ENCODE peak calls at places on chromosomes 5 and 9, in nine cellular contexts. One of them, this sample, is unnamed.

GRCh38 chr9:111925017-111925770 is 28.6 kb downstream of the UGCG start:
- DNase-seq in PC-9: no peak
- DNase-seq in GM23248: no peak
- DNase-seq in AG10803: no peak
- DNase-seq in psoas muscle: no peak
- DNase-seq in fibroblast of pulmonary artery: no peak
- DNase-seq in BJ: no peak
- DNase-seq in HL-60: no peak
- DNase-seq in lower leg skin: no peak
- DNase-seq in this sample: peak; percentile 27

GRCh38 chr5:71865202-71865601 is 146.1 kb downstream of the CARTPT start:
- DNase-seq in PC-9: peak; percentile 10
- DNase-seq in GM23248: peak; percentile 81
- DNase-seq in AG10803: peak; percentile 60
- DNase-seq in psoas muscle: no peak
- DNase-seq in fibroblast of pulmonary artery: peak; percentile 74
- DNase-seq in BJ: peak; percentile 44
- DNase-seq in HL-60: no peak
- DNase-seq in lower leg skin: no peak
- DNase-seq in this sample: no peak

GRCh38 chr9:121566401-121567141 is 66.9 kb upstream of the GGTA1 start:
- DNase-seq in PC-9: no peak
- DNase-seq in GM23248: peak; percentile 91
- DNase-seq in AG10803: peak; percentile 41
- DNase-seq in psoas muscle: peak; percentile 59
- DNase-seq in fibroblast of pulmonary artery: peak; percentile 68
- DNase-seq in BJ: no peak
- DNase-seq in HL-60: no peak
- DNase-seq in lower leg skin: no peak
- DNase-seq in this sample: peak; percentile 42

GRCh38 chr5:3222924-3223323 is 372.7 kb upstream of the IRX1 start:
- DNase-seq in PC-9: no peak
- DNase-seq in GM23248: no peak
- DNase-seq in AG10803: no peak
- DNase-seq in psoas muscle: no peak
- DNase-seq in fibroblast of pulmonary artery: no peak
- DNase-seq in BJ: no peak
- DNase-seq in HL-60: no peak
- DNase-seq in lower leg skin: peak; percentile 2
- DNase-seq in this sample: no peak

GRCh38 chr9:134328841-134329575 is 2.8 kb downstream of the RXRA start:
- DNase-seq in PC-9: peak; percentile 50
- DNase-seq in GM23248: peak; percentile 84
- DNase-seq in AG10803: peak; percentile 44
- DNase-seq in psoas muscle: peak; percentile 70
- DNase-seq in fibroblast of pulmonary artery: peak; percentile 43
- DNase-seq in BJ: no peak
- DNase-seq in HL-60: no peak
- DNase-seq in lower leg skin: peak; percentile 63
- DNase-seq in this sample: peak; percentile 22

GRCh38 chr5:172681421-172681820 is 40.4 kb downstream of the NEURL1B start:
- DNase-seq in PC-9: no peak
- DNase-seq in GM23248: no peak
- DNase-seq in AG10803: no peak
- DNase-seq in psoas muscle: no peak
- DNase-seq in fibroblast of pulmonary artery: no peak
- DNase-seq in BJ: no peak
- DNase-seq in HL-60: no peak
- DNase-seq in lower leg skin: no peak
- DNase-seq in this sample: no peak

GRCh38 chr9:306907-307306 is 92.2 kb downstream of the DOCK8 start:
- DNase-seq in PC-9: no peak
- DNase-seq in GM23248: no peak
- DNase-seq in AG10803: no peak
- DNase-seq in psoas muscle: no peak
- DNase-seq in fibroblast of pulmonary artery: no peak
- DNase-seq in BJ: no peak
- DNase-seq in HL-60: peak; percentile 72
- DNase-seq in lower leg skin: no peak
- DNase-seq in this sample: no peak

GRCh38 chr5:19608434-19608833 is 379.6 kb downstream of the CDH18 start:
- DNase-seq in PC-9: no peak
- DNase-seq in GM23248: no peak
- DNase-seq in AG10803: no peak
- DNase-seq in psoas muscle: no peak
- DNase-seq in fibroblast of pulmonary artery: peak; percentile 4
- DNase-seq in BJ: no peak
- DNase-seq in HL-60: no peak
- DNase-seq in lower leg skin: no peak
- DNase-seq in this sample: peak; percentile 3

GRCh38 chr5:149404746-149405549 is 25.9 kb upstream of the IL17B start:
- DNase-seq in PC-9: peak; percentile 50
- DNase-seq in GM23248: peak; percentile 92
- DNase-seq in AG10803: peak; percentile 92
- DNase-seq in psoas muscle: no peak
- DNase-seq in fibroblast of pulmonary artery: no peak
- DNase-seq in BJ: no peak
- DNase-seq in HL-60: no peak
- DNase-seq in lower leg skin: no peak
- DNase-seq in this sample: peak; percentile 99

GRCh38 chr5:175814676-175815075 is 56.7 kb upstream of the CPLX2 start:
- DNase-seq in PC-9: peak; percentile 71
- DNase-seq in GM23248: peak; percentile 96
- DNase-seq in AG10803: peak; percentile 79
- DNase-seq in psoas muscle: peak; percentile 27
- DNase-seq in fibroblast of pulmonary artery: peak; percentile 52
- DNase-seq in BJ: peak; percentile 36
- DNase-seq in HL-60: no peak
- DNase-seq in lower leg skin: no peak
- DNase-seq in this sample: peak; percentile 19

GRCh38 chr5:169300468-169301385 is at the start of gene SLIT3:
- DNase-seq in PC-9: no peak
- DNase-seq in GM23248: peak; percentile 96
- DNase-seq in AG10803: peak; percentile 92
- DNase-seq in psoas muscle: peak; percentile 65
- DNase-seq in fibroblast of pulmonary artery: peak; percentile 75
- DNase-seq in BJ: peak; percentile 33
- DNase-seq in HL-60: no peak
- DNase-seq in lower leg skin: peak; percentile 55
- DNase-seq in this sample: peak; percentile 47

GRCh38 chr5:5350101-5350500 is 72.4 kb upstream of the ICE1 start:
- DNase-seq in PC-9: peak; percentile 35
- DNase-seq in GM23248: peak; percentile 17
- DNase-seq in AG10803: no peak
- DNase-seq in psoas muscle: no peak
- DNase-seq in fibroblast of pulmonary artery: no peak
- DNase-seq in BJ: no peak
- DNase-seq in HL-60: no peak
- DNase-seq in lower leg skin: no peak
- DNase-seq in this sample: peak; percentile 55

DNA sequence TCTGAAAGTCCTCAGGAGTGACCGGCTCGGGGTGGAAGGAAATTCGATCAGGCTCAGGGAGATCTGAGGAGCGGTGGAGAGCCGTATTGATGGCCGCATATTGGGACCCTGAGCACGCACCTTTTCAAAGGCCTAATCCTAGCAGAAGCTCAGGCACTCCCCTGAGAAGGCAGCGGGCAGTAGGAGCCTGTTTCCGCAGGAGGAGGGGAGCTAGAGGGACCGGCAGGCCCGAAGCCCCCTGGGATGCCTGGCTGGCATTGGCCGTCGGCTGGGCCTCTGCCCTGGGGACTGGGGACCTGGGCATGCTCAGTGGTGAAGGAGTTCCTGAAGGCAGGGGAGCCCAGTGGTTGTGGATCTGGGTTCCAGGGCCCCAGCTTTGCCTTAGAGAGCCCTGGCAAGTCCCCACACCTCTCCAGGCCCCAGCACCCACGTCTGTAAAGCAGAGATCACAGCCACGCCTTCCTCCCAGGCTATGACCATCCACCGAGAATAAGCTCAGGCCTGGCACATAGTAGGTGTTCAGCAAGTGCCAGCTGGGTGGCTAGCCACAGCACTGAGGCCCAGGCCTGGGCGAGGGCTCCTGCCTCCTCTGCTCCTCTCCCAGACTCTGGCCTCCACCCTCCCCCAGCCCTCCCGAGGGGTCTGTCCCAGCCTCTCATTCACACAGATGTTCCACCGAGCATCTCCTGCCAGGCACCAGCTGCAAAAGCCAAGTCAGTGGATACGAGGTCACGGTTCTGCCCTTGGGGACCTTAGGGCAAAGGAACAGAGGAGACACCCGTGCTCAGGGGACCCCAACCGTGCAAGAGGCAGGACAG is 17.2 kb upstream of the QRFP start:
- DNase-seq in PC-9: no peak
- DNase-seq in GM23248: no peak
- DNase-seq in AG10803: no peak
- DNase-seq in psoas muscle: no peak
- DNase-seq in fibroblast of pulmonary artery: no peak
- DNase-seq in BJ: no peak
- DNase-seq in HL-60: no peak
- DNase-seq in lower leg skin: no peak
- DNase-seq in this sample: no peak
- H3K4me3 ChIP-seq in PC-9: peak overlapping the region; percentile 34
- H3K4me3 ChIP-seq in GM23248: peak overlapping the region; percentile 29
- H3K4me3 ChIP-seq in AG10803: peak overlapping the region; percentile 16
- H3K4me3 ChIP-seq in psoas muscle: peak overlapping the region; percentile 42
- H3K4me3 ChIP-seq in fibroblast of pulmonary artery: no peak overlapping the region
- H3K4me3 ChIP-seq in BJ: no peak overlapping the region
- H3K4me3 ChIP-seq in HL-60: no peak overlapping the region
- H3K4me3 ChIP-seq in lower leg skin: no peak overlapping the region
- H3K4me3 ChIP-seq in this sample: no peak overlapping the region

DNA sequence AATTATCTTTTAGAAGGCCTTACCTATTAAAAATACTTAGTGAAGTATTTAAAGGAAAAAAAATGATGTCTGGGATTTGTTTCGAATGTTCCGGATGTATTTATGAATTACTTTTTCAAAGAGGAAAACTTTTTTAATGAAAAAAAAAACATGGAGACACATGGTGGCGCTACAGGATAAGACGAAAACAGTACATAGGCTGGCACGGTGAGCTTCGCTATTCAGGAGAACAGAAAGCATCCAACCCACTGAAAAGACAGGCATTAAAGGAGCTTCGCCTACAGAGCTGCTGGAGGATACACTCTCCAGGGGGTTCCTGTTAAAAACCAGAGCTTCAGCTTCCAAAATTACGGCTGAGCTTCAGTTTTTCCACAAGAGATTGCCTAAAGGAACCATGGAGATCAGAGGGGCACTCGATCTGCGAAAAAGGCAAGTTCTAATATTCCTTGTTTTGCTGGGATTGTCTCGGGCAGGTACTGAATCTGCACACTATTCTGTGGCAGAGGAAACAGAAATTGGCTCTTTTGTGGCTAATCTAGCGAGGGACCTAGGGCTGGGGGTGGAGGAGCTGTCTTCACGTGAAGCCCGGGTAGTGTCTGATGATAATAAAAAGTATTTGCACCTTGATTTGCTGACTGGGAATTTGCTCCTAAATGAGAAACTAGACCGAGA is at the start of gene PCDHB14:
- DNase-seq in PC-9: peak; percentile 9
- DNase-seq in GM23248: peak; percentile 70
- DNase-seq in AG10803: peak; percentile 44
- DNase-seq in psoas muscle: no peak
- DNase-seq in fibroblast of pulmonary artery: peak; percentile 60
- DNase-seq in BJ: no peak
- DNase-seq in HL-60: no peak
- DNase-seq in lower leg skin: no peak
- DNase-seq in this sample: peak; percentile 23
- H3K4me3 ChIP-seq in PC-9: peak within 1 kb of the TSS; percentile 52
- H3K4me3 ChIP-seq in GM23248: peak within 1 kb of the TSS; percentile 72
- H3K4me3 ChIP-seq in AG10803: peak within 1 kb of the TSS; percentile 47
- H3K4me3 ChIP-seq in psoas muscle: peak within 1 kb of the TSS; percentile 37
- H3K4me3 ChIP-seq in fibroblast of pulmonary artery: peak within 1 kb of the TSS; percentile 47
- H3K4me3 ChIP-seq in BJ: peak within 1 kb of the TSS; percentile 27
- H3K4me3 ChIP-seq in HL-60: no peak within 1 kb of the TSS
- H3K4me3 ChIP-seq in lower leg skin: no peak within 1 kb of the TSS
- H3K4me3 ChIP-seq in this sample: peak within 1 kb of the TSS; percentile 64

DNA sequence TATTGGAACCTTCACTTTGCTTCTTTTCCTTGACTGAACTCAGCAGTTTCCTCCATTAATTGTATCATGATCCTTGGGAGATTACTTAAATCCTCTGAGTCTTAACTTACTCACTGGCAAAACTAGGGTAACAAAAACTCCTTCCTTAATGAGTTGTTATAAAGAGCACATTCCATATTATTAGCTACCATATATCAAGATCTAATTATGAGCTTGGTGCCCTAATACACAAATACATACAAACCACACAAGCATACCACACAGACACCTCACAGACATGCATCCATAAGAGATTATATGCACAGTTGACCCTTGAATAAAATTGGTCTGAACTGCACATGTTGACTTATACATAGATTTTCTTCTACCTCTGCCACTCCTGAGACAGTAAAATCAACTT is 2.5 kb upstream of the SPINK7 start:
- DNase-seq in PC-9: no peak
- DNase-seq in GM23248: no peak
- DNase-seq in AG10803: no peak
- DNase-seq in psoas muscle: no peak
- DNase-seq in fibroblast of pulmonary artery: no peak
- DNase-seq in BJ: no peak
- DNase-seq in HL-60: no peak
- DNase-seq in lower leg skin: no peak
- DNase-seq in this sample: no peak
- H3K4me3 ChIP-seq in PC-9: no peak overlapping the region
- H3K4me3 ChIP-seq in GM23248: no peak overlapping the region
- H3K4me3 ChIP-seq in AG10803: no peak overlapping the region
- H3K4me3 ChIP-seq in psoas muscle: no peak overlapping the region
- H3K4me3 ChIP-seq in fibroblast of pulmonary artery: no peak overlapping the region
- H3K4me3 ChIP-seq in BJ: no peak overlapping the region
- H3K4me3 ChIP-seq in HL-60: no peak overlapping the region
- H3K4me3 ChIP-seq in lower leg skin: no peak overlapping the region
- H3K4me3 ChIP-seq in this sample: no peak overlapping the region

GRCh38 chr5:139393497-139394122 is 1.3 kb downstream of the PROB1 start:
- DNase-seq in PC-9: no peak
- DNase-seq in GM23248: no peak
- DNase-seq in AG10803: no peak
- DNase-seq in psoas muscle: no peak
- DNase-seq in fibroblast of pulmonary artery: no peak
- DNase-seq in BJ: no peak
- DNase-seq in HL-60: no peak
- DNase-seq in lower leg skin: no peak
- DNase-seq in this sample: no peak

GRCh38 chr5:139392678-139393496 is 2.0 kb downstream of the PROB1 start:
- DNase-seq in PC-9: peak; percentile 52
- DNase-seq in GM23248: peak; percentile 77
- DNase-seq in AG10803: no peak
- DNase-seq in psoas muscle: peak; percentile 57
- DNase-seq in fibroblast of pulmonary artery: peak; percentile 48
- DNase-seq in BJ: no peak
- DNase-seq in HL-60: peak; percentile 62
- DNase-seq in lower leg skin: no peak
- DNase-seq in this sample: peak; percentile 64

GRCh38 chr5:139394654-139395566 is at the start of gene PROB1:
- DNase-seq in PC-9: no peak
- DNase-seq in GM23248: peak; percentile 47
- DNase-seq in AG10803: no peak
- DNase-seq in psoas muscle: peak; percentile 81
- DNase-seq in fibroblast of pulmonary artery: no peak
- DNase-seq in BJ: no peak
- DNase-seq in HL-60: no peak
- DNase-seq in lower leg skin: no peak
- DNase-seq in this sample: peak; percentile 22

GRCh38 chr5:139395844-139396640 is 1.1 kb upstream of the PROB1 start:
- DNase-seq in PC-9: no peak
- DNase-seq in GM23248: peak; percentile 56
- DNase-seq in AG10803: no peak
- DNase-seq in psoas muscle: peak; percentile 79
- DNase-seq in fibroblast of pulmonary artery: no peak
- DNase-seq in BJ: no peak
- DNase-seq in HL-60: no peak
- DNase-seq in lower leg skin: no peak
- DNase-seq in this sample: peak; percentile 30

GRCh38 chr5:139394123-139394653 is 716 bp downstream of the PROB1 start:
- DNase-seq in PC-9: no peak
- DNase-seq in GM23248: peak; percentile 77
- DNase-seq in AG10803: no peak
- DNase-seq in psoas muscle: peak; percentile 81
- DNase-seq in fibroblast of pulmonary artery: no peak
- DNase-seq in BJ: no peak
- DNase-seq in HL-60: no peak
- DNase-seq in lower leg skin: no peak
- DNase-seq in this sample: peak; percentile 64
- H3K4me3 ChIP-seq in PC-9: no peak overlapping the region
- H3K4me3 ChIP-seq in GM23248: peak overlapping the region; percentile 65
- H3K4me3 ChIP-seq in AG10803: peak overlapping the region; percentile 49
- H3K4me3 ChIP-seq in psoas muscle: peak overlapping the region; percentile 93
- H3K4me3 ChIP-seq in fibroblast of pulmonary artery: peak overlapping the region; percentile 24
- H3K4me3 ChIP-seq in BJ: peak overlapping the region; percentile 43
- H3K4me3 ChIP-seq in HL-60: no peak overlapping the region
- H3K4me3 ChIP-seq in lower leg skin: no peak overlapping the region
- H3K4me3 ChIP-seq in this sample: peak overlapping the region; percentile 30

This sample was measured in mesenchymal stem cell.